ENCODE peak calls at places on chromosome 6, in four cellular contexts. One of them, this sample, is unnamed.

GRCh38 chr6:15061176-15061575 is 184.7 kb upstream of the JARID2 start:
- DNase-seq in K562: no peak
- DNase-seq in HepG2: no peak
- DNase-seq in WTC11: peak
- DNase-seq in this sample: no peak

GRCh38 chr6:158633127-158633526 is 11.4 kb downstream of the DYNLT1 start:
- DNase-seq in K562: no peak
- DNase-seq in WTC11: no peak
- DNase-seq in HepG2: no peak
- DNase-seq in this sample: no peak

GRCh38 chr6:136927313-136927712 is 5.2 kb downstream of the SLC35D3 start:
- DNase-seq in K562: peak
- DNase-seq in HepG2: peak
- DNase-seq in WTC11: peak
- DNase-seq in this sample: peak

GRCh38 chr6:29005183-29005885 is at the start of gene ZNF311:
- DNase-seq in WTC11: peak
- DNase-seq in HepG2: no peak
- DNase-seq in K562: peak
- DNase-seq in this sample: peak

GRCh38 chr6:107491791-107492674 is 2.1 kb downstream of the SOBP start:
- DNase-seq in K562: no peak
- DNase-seq in WTC11: no peak
- DNase-seq in HepG2: peak
- DNase-seq in this sample: no peak

GRCh38 chr6:130020106-130020851 is 1.9 kb downstream of the L3MBTL3 start:
- DNase-seq in K562: peak
- DNase-seq in WTC11: no peak
- DNase-seq in HepG2: no peak
- DNase-seq in this sample: peak

GRCh38 chr6:90406957-90407356 is 110.3 kb upstream of the BACH2 start:
- DNase-seq in HepG2: no peak
- DNase-seq in WTC11: no peak
- DNase-seq in K562: no peak
- DNase-seq in this sample: no peak

GRCh38 chr6:34934516-34934915 is 45.5 kb downstream of the ANKS1A start:
- DNase-seq in WTC11: no peak
- DNase-seq in HepG2: no peak
- DNase-seq in K562: no peak
- DNase-seq in this sample: no peak

GRCh38 chr6:3381233-3382065 is 75.4 kb downstream of the SLC22A23 start:
- DNase-seq in K562: no peak
- DNase-seq in HepG2: no peak
- DNase-seq in WTC11: no peak
- DNase-seq in this sample: no peak

GRCh38 chr6:30725713-30726505 is 5.8 kb downstream of the TUBB start:
- DNase-seq in WTC11: no peak
- DNase-seq in HepG2: no peak
- DNase-seq in K562: peak
- DNase-seq in this sample: no peak

GRCh38 chr6:166109608-166110007 is 58.0 kb downstream of the TBXT start:
- DNase-seq in WTC11: no peak
- DNase-seq in K562: no peak
- DNase-seq in HepG2: no peak
- DNase-seq in this sample: no peak

GRCh38 chr6:112144145-112144926 is 56.9 kb downstream of the FAM229B start:
- DNase-seq in WTC11: no peak
- DNase-seq in HepG2: peak
- DNase-seq in K562: no peak
- DNase-seq in this sample: no peak

GRCh38 chr6:33621396-33622388 is 570 bp downstream of the ITPR3 start:
- DNase-seq in HepG2: no peak
- DNase-seq in WTC11: peak
- DNase-seq in K562: peak
- DNase-seq in this sample: no peak

GRCh38 chr6:138803914-138804313 is 8.0 kb downstream of the ECT2L start:
- DNase-seq in K562: no peak
- DNase-seq in WTC11: no peak
- DNase-seq in HepG2: no peak
- DNase-seq in this sample: no peak

GRCh38 chr6:70375882-70376281 is 37.4 kb upstream of the FAM135A start:
- DNase-seq in HepG2: peak
- DNase-seq in WTC11: no peak
- DNase-seq in K562: peak
- DNase-seq in this sample: no peak

GRCh38 chr6:162899148-162899547 is 171.4 kb downstream of the PACRG start:
- DNase-seq in HepG2: no peak
- DNase-seq in WTC11: no peak
- DNase-seq in K562: no peak
- DNase-seq in this sample: no peak

GRCh38 chr6:147604373-147604772 is 95.9 kb downstream of the SAMD5 start:
- DNase-seq in WTC11: no peak
- DNase-seq in K562: no peak
- DNase-seq in HepG2: no peak
- DNase-seq in this sample: no peak

GRCh38 chr6:21846541-21847451 is 253.2 kb downstream of the SOX4 start:
- DNase-seq in HepG2: peak
- DNase-seq in K562: no peak
- DNase-seq in WTC11: peak
- DNase-seq in this sample: no peak

GRCh38 chr6:97757575-97757974 is 474.6 kb upstream of the MMS22L start:
- DNase-seq in K562: no peak
- DNase-seq in WTC11: no peak
- DNase-seq in HepG2: no peak
- DNase-seq in this sample: no peak

GRCh38 chr6:116016846-116017545 is 43.7 kb downstream of the FRK start:
- DNase-seq in HepG2: peak
- DNase-seq in K562: no peak
- DNase-seq in WTC11: no peak
- DNase-seq in this sample: peak

GRCh38 chr6:31272431-31272830 is 539 bp upstream of the HLA-C start:
- DNase-seq in K562: no peak
- DNase-seq in WTC11: no peak
- DNase-seq in HepG2: no peak
- DNase-seq in this sample: no peak

GRCh38 chr6:35365599-35366596 is 23.5 kb downstream of the PPARD start:
- DNase-seq in WTC11: no peak
- DNase-seq in HepG2: peak
- DNase-seq in K562: no peak
- DNase-seq in this sample: no peak

GRCh38 chr6:52576392-52577021 is 353 bp downstream of the TRAM2 start:
- DNase-seq in K562: peak
- DNase-seq in WTC11: peak
- DNase-seq in HepG2: peak
- DNase-seq in this sample: peak

GRCh38 chr6:98838027-98838426 is 3.7 kb downstream of the POU3F2 start:
- DNase-seq in K562: no peak
- DNase-seq in HepG2: no peak
- DNase-seq in WTC11: no peak
- DNase-seq in this sample: no peak

GRCh38 chr6:38234934-38235678 is 404.6 kb downstream of the BTBD9 start:
- DNase-seq in WTC11: no peak
- DNase-seq in K562: no peak
- DNase-seq in HepG2: no peak
- DNase-seq in this sample: no peak

GRCh38 chr6:101614774-101615173 is 221.3 kb downstream of the GRIK2 start:
- DNase-seq in K562: no peak
- DNase-seq in WTC11: no peak
- DNase-seq in HepG2: no peak
- DNase-seq in this sample: no peak

GRCh38 chr6:96852605-96853004 is 15.3 kb upstream of the GPR63 start:
- DNase-seq in WTC11: no peak
- DNase-seq in K562: no peak
- DNase-seq in HepG2: no peak
- DNase-seq in this sample: no peak

GRCh38 chr6:28776269-28777146 is 147.3 kb downstream of the TRIM27 start:
- DNase-seq in K562: peak
- DNase-seq in WTC11: no peak
- DNase-seq in HepG2: no peak
- DNase-seq in this sample: no peak

GRCh38 chr6:72955666-72956065 is 269.6 kb downstream of the KHDC1L start:
- DNase-seq in K562: no peak
- DNase-seq in WTC11: no peak
- DNase-seq in HepG2: no peak
- DNase-seq in this sample: no peak

GRCh38 chr6:56370127-56370540 is 122.8 kb upstream of the COL21A1 start:
- DNase-seq in WTC11: peak
- DNase-seq in HepG2: peak
- DNase-seq in K562: peak
- DNase-seq in this sample: peak

GRCh38 chr6:49325901-49326300 is 137.2 kb downstream of the MMUT start:
- DNase-seq in WTC11: no peak
- DNase-seq in HepG2: no peak
- DNase-seq in K562: no peak
- DNase-seq in this sample: no peak

GRCh38 chr6:5999688-6000608 is 6.8 kb downstream of the NRN1 start:
- DNase-seq in WTC11: peak
- DNase-seq in HepG2: no peak
- DNase-seq in K562: no peak
- DNase-seq in this sample: no peak

GRCh38 chr6:5550631-5551030 is 289.3 kb downstream of the FARS2 start:
- DNase-seq in K562: no peak
- DNase-seq in HepG2: no peak
- DNase-seq in WTC11: no peak
- DNase-seq in this sample: no peak

GRCh38 chr6:170147832-170148708 is 142.8 kb downstream of the DLL1 start:
- DNase-seq in HepG2: no peak
- DNase-seq in K562: no peak
- DNase-seq in WTC11: peak
- DNase-seq in this sample: no peak
- TF ChIP-seq HMGXB4 in HepG2: no peak
- TF ChIP-seq HMGXB4 in K562: no peak
- TF ChIP-seq HMGXB4 in WTC11: no peak
- TF ChIP-seq HMGXB4 in this sample: no peak

GRCh38 chr6:16321826-16322225 is 83.4 kb downstream of the GMPR start:
- DNase-seq in WTC11: no peak
- DNase-seq in K562: no peak
- DNase-seq in HepG2: no peak
- DNase-seq in this sample: no peak

GRCh38 chr6:16321341-16321710 is 82.9 kb downstream of the GMPR start:
- DNase-seq in WTC11: no peak
- DNase-seq in K562: no peak
- DNase-seq in HepG2: no peak
- DNase-seq in this sample: no peak

GRCh38 chr6:16324184-16324583 is 85.8 kb downstream of the GMPR start:
- DNase-seq in K562: no peak
- DNase-seq in WTC11: no peak
- DNase-seq in HepG2: peak
- DNase-seq in this sample: no peak

GRCh38 chr6:16324622-16325225 is 86.3 kb downstream of the GMPR start:
- DNase-seq in HepG2: no peak
- DNase-seq in K562: no peak
- DNase-seq in WTC11: no peak
- DNase-seq in this sample: no peak

DNA sequence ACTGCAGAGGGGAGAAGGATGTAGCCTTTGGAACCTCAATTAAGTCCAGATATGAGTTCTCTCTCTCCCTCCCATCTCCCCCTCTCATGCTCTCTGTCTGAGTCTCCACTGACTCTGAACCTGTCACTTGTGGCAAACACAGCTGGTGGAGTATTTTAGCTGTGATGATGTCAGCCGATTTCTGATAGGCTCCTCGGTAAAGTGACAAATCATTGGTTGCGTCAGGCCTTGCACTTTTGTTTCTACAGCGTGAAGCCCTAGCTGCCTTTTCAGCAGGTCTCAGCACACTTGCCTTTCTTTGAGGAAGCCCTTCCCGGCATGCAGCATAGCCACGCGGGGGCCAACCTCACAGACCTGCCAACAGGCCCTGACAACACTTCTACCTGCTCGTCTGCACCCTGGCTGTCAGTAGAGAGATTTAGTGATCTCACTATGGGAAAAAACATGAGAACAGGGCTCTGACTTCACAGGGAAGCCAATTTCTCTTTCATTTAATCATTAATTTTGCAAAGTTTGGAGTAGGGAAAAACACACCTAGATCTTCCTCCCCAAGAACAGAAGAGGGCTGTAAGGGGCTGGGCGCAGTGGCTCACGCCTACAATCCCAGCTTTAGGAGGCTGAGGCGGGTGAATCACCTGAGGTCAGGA is 84.4 kb downstream of the GMPR start:
- DNase-seq in WTC11: no peak
- DNase-seq in K562: peak
- DNase-seq in HepG2: no peak
- DNase-seq in this sample: no peak
- TF ChIP-seq NR3C1 in WTC11: no peak
- TF ChIP-seq NR3C1 in K562: no peak
- TF ChIP-seq NR3C1 in HepG2: no peak
- TF ChIP-seq NR3C1 in this sample: no peak

GRCh38 chr6:125700591-125701353 is 48.7 kb upstream of the HEY2 start:
- DNase-seq in WTC11: no peak
- DNase-seq in K562: no peak
- DNase-seq in HepG2: no peak
- DNase-seq in this sample: no peak
- TF ChIP-seq ESRRA in WTC11: no peak
- TF ChIP-seq ESRRA in K562: no peak
- TF ChIP-seq ESRRA in HepG2: no peak
- TF ChIP-seq ESRRA in this sample: no peak

GRCh38 chr6:157194643-157195042 is 128.7 kb downstream of the TMEM242 start:
- DNase-seq in K562: no peak
- DNase-seq in HepG2: no peak
- DNase-seq in WTC11: no peak
- DNase-seq in this sample: no peak
- TF ChIP-seq HMGXB4 in K562: no peak
- TF ChIP-seq HMGXB4 in HepG2: no peak
- TF ChIP-seq HMGXB4 in WTC11: no peak
- TF ChIP-seq HMGXB4 in this sample: no peak

This sample was measured in A549.